ENCODE peak calls at places on chromosomes 2 and 18, in eight cellular contexts. One of them, this sample, is unnamed.

GRCh38 chr2:225157052-225157451 is 114.8 kb upstream of the DOCK10 start:
- DNase-seq in GM23338: no peak
- DNase-seq in PC-3: no peak
- DNase-seq in OCI-LY7: no peak
- DNase-seq in MM.1S: no peak
- DNase-seq in hepatocyte: no peak
- DNase-seq in GM23248: no peak
- DNase-seq in SK-N-SH: no peak
- DNase-seq in this sample: no peak

GRCh38 chr18:79545714-79546113 is 133.9 kb upstream of the CTDP1 start:
- DNase-seq in GM23338: no peak
- DNase-seq in PC-3: no peak
- DNase-seq in OCI-LY7: no peak
- DNase-seq in MM.1S: no peak
- DNase-seq in hepatocyte: no peak
- DNase-seq in GM23248: no peak
- DNase-seq in SK-N-SH: no peak
- DNase-seq in this sample: no peak

GRCh38 chr2:2636813-2637212 is 305.7 kb upstream of the MYT1L start:
- DNase-seq in GM23338: no peak
- DNase-seq in PC-3: no peak
- DNase-seq in OCI-LY7: no peak
- DNase-seq in MM.1S: no peak
- DNase-seq in hepatocyte: no peak
- DNase-seq in GM23248: no peak
- DNase-seq in SK-N-SH: no peak
- DNase-seq in this sample: no peak

GRCh38 chr2:3289526-3289925 is 88.1 kb downstream of the EIPR1 start:
- DNase-seq in GM23338: no peak
- DNase-seq in PC-3: no peak
- DNase-seq in OCI-LY7: no peak
- DNase-seq in MM.1S: no peak
- DNase-seq in hepatocyte: no peak
- DNase-seq in GM23248: no peak
- DNase-seq in SK-N-SH: peak; percentile 25
- DNase-seq in this sample: no peak

GRCh38 chr2:54757496-54757895 is 34.0 kb downstream of the EML6 start:
- DNase-seq in GM23338: peak; percentile 54
- DNase-seq in PC-3: peak; percentile 51
- DNase-seq in OCI-LY7: peak; percentile 78
- DNase-seq in MM.1S: peak; percentile 29
- DNase-seq in hepatocyte: peak; percentile 34
- DNase-seq in GM23248: peak; percentile 62
- DNase-seq in SK-N-SH: no peak
- DNase-seq in this sample: no peak

GRCh38 chr2:128469203-128469602 is 150.5 kb upstream of the HS6ST1 start:
- DNase-seq in GM23338: no peak
- DNase-seq in PC-3: peak; percentile 12
- DNase-seq in OCI-LY7: peak; percentile 26
- DNase-seq in MM.1S: no peak
- DNase-seq in hepatocyte: no peak
- DNase-seq in GM23248: no peak
- DNase-seq in SK-N-SH: no peak
- DNase-seq in this sample: peak; percentile 4

GRCh38 chr2:144320491-144320890 is 199.4 kb downstream of the ZEB2 start:
- DNase-seq in GM23338: no peak
- DNase-seq in PC-3: peak; percentile 78
- DNase-seq in OCI-LY7: peak; percentile 49
- DNase-seq in MM.1S: no peak
- DNase-seq in hepatocyte: no peak
- DNase-seq in GM23248: peak; percentile 79
- DNase-seq in SK-N-SH: no peak
- DNase-seq in this sample: no peak

GRCh38 chr2:130967020-130967495 is 126.2 kb downstream of the FAM168B start:
- DNase-seq in GM23338: peak; percentile 17
- DNase-seq in PC-3: no peak
- DNase-seq in OCI-LY7: no peak
- DNase-seq in MM.1S: no peak
- DNase-seq in hepatocyte: no peak
- DNase-seq in GM23248: no peak
- DNase-seq in SK-N-SH: no peak
- DNase-seq in this sample: no peak

GRCh38 chr18:47983055-47983454 is 52.6 kb upstream of the SMAD2 start:
- DNase-seq in GM23338: no peak
- DNase-seq in PC-3: no peak
- DNase-seq in OCI-LY7: no peak
- DNase-seq in MM.1S: no peak
- DNase-seq in hepatocyte: no peak
- DNase-seq in GM23248: no peak
- DNase-seq in SK-N-SH: no peak
- DNase-seq in this sample: no peak

GRCh38 chr2:134206573-134206972 is 47.3 kb upstream of the MGAT5 start:
- DNase-seq in GM23338: no peak
- DNase-seq in PC-3: peak; percentile 30
- DNase-seq in OCI-LY7: no peak
- DNase-seq in MM.1S: no peak
- DNase-seq in hepatocyte: no peak
- DNase-seq in GM23248: peak; percentile 78
- DNase-seq in SK-N-SH: no peak
- DNase-seq in this sample: no peak

GRCh38 chr18:50586710-50587109 is 26.8 kb downstream of the MAPK4 start:
- DNase-seq in GM23338: no peak
- DNase-seq in PC-3: no peak
- DNase-seq in OCI-LY7: no peak
- DNase-seq in MM.1S: no peak
- DNase-seq in hepatocyte: no peak
- DNase-seq in GM23248: no peak
- DNase-seq in SK-N-SH: peak; percentile 43
- DNase-seq in this sample: no peak

GRCh38 chr2:133581027-133581760 is 12.9 kb upstream of the NCKAP5 start:
- DNase-seq in GM23338: peak; percentile 37
- DNase-seq in PC-3: peak; percentile 18
- DNase-seq in OCI-LY7: no peak
- DNase-seq in MM.1S: no peak
- DNase-seq in hepatocyte: no peak
- DNase-seq in GM23248: peak; percentile 18
- DNase-seq in SK-N-SH: no peak
- DNase-seq in this sample: no peak

GRCh38 chr18:37235583-37235982 is 330.0 kb downstream of the CELF4 start:
- DNase-seq in GM23338: no peak
- DNase-seq in PC-3: no peak
- DNase-seq in OCI-LY7: no peak
- DNase-seq in MM.1S: no peak
- DNase-seq in hepatocyte: no peak
- DNase-seq in GM23248: no peak
- DNase-seq in SK-N-SH: no peak
- DNase-seq in this sample: no peak

DNA sequence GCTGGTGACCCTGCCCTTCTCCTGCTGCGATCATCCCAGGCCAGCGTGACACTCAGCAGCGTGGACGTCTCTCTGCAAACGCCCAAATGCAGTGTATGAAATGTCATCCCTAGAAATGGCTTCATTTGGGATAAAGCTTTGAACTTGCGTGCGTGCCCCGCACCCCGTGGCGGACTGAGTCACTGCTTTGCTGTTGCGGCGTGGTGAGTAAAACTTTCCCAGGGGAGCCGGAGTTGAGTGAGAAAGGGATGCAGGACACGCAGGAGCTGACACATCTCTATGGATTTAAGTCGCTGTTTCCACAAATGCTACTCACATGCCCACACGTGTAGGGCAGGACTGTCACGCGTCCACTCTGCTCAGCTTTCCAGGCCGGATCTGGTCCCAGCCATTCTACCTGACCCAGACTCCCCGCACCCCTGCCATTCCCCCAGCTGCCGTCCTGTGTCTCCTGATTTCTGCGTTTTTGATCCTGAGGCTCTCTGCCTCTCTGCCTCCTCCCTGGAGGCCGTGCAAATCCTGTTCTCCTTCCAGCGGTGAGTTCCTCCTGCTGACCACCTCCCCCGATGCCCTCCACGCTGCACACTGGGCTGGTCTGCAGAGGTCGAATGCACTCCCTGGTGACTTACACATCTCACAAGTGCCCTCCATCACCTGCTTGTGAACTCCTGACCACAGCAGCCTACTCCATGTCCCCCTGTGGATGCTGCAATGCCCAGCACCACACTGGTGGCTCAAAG is 88.9 kb downstream of the MBP start:
- DNase-seq in GM23338: no peak
- DNase-seq in PC-3: no peak
- DNase-seq in OCI-LY7: no peak
- DNase-seq in MM.1S: no peak
- DNase-seq in hepatocyte: no peak
- DNase-seq in GM23248: no peak
- DNase-seq in SK-N-SH: no peak
- DNase-seq in this sample: no peak
- TF ChIP-seq EZH2phosphoT487 in GM23338: no peak
- TF ChIP-seq EZH2phosphoT487 in PC-3: no peak
- TF ChIP-seq EZH2phosphoT487 in OCI-LY7: no peak
- TF ChIP-seq EZH2phosphoT487 in MM.1S: no peak
- TF ChIP-seq EZH2phosphoT487 in hepatocyte: no peak
- TF ChIP-seq EZH2phosphoT487 in GM23248: no peak
- TF ChIP-seq EZH2phosphoT487 in SK-N-SH: no peak
- TF ChIP-seq EZH2phosphoT487 in this sample: no peak

GRCh38 chr2:205739618-205740017 is 57.3 kb downstream of the NRP2 start:
- DNase-seq in GM23338: no peak
- DNase-seq in PC-3: no peak
- DNase-seq in OCI-LY7: no peak
- DNase-seq in MM.1S: no peak
- DNase-seq in hepatocyte: no peak
- DNase-seq in GM23248: no peak
- DNase-seq in SK-N-SH: peak; percentile 59
- DNase-seq in this sample: no peak
- H3K9me2 ChIP-seq in GM23338: no peaks in the 10 kb centered on the region
- H3K9me2 ChIP-seq in PC-3: no peaks in the 10 kb centered on the region
- H3K9me2 ChIP-seq in OCI-LY7: no peaks in the 10 kb centered on the region
- H3K9me2 ChIP-seq in MM.1S: no peaks in the 10 kb centered on the region
- H3K9me2 ChIP-seq in hepatocyte: no peaks in the 10 kb centered on the region
- H3K9me2 ChIP-seq in GM23248: no peaks in the 10 kb centered on the region
- H3K9me2 ChIP-seq in SK-N-SH: no peaks in the 10 kb centered on the region
- H3K9me2 ChIP-seq in this sample: no peaks in the 10 kb centered on the region

GRCh38 chr2:240615409-240615808 is 9.9 kb upstream of the GPR35 start:
- DNase-seq in GM23338: no peak
- DNase-seq in PC-3: no peak
- DNase-seq in OCI-LY7: no peak
- DNase-seq in MM.1S: no peak
- DNase-seq in hepatocyte: no peak
- DNase-seq in GM23248: no peak
- DNase-seq in SK-N-SH: no peak
- DNase-seq in this sample: no peak

GRCh38 chr2:240615830-240616547 is 9.3 kb upstream of the GPR35 start:
- DNase-seq in GM23338: no peak
- DNase-seq in PC-3: no peak
- DNase-seq in OCI-LY7: no peak
- DNase-seq in MM.1S: no peak
- DNase-seq in hepatocyte: no peak
- DNase-seq in GM23248: no peak
- DNase-seq in SK-N-SH: peak; percentile 59
- DNase-seq in this sample: no peak

GRCh38 chr2:240613781-240614180 is 11.5 kb upstream of the GPR35 start:
- DNase-seq in GM23338: no peak
- DNase-seq in PC-3: no peak
- DNase-seq in OCI-LY7: no peak
- DNase-seq in MM.1S: no peak
- DNase-seq in hepatocyte: no peak
- DNase-seq in GM23248: no peak
- DNase-seq in SK-N-SH: no peak
- DNase-seq in this sample: no peak

GRCh38 chr2:240611601-240612210 is 13.6 kb upstream of the GPR35 start:
- DNase-seq in GM23338: no peak
- DNase-seq in PC-3: no peak
- DNase-seq in OCI-LY7: no peak
- DNase-seq in MM.1S: no peak
- DNase-seq in hepatocyte: no peak
- DNase-seq in GM23248: no peak
- DNase-seq in SK-N-SH: no peak
- DNase-seq in this sample: no peak

GRCh38 chr2:240614391-240614790 is 10.9 kb upstream of the GPR35 start:
- DNase-seq in GM23338: no peak
- DNase-seq in PC-3: no peak
- DNase-seq in OCI-LY7: no peak
- DNase-seq in MM.1S: no peak
- DNase-seq in hepatocyte: no peak
- DNase-seq in GM23248: no peak
- DNase-seq in SK-N-SH: no peak
- DNase-seq in this sample: no peak
- TF ChIP-seq EZH2phosphoT487 in GM23338: no peak
- TF ChIP-seq EZH2phosphoT487 in PC-3: no peak
- TF ChIP-seq EZH2phosphoT487 in OCI-LY7: no peak
- TF ChIP-seq EZH2phosphoT487 in MM.1S: no peak
- TF ChIP-seq EZH2phosphoT487 in hepatocyte: no peak
- TF ChIP-seq EZH2phosphoT487 in GM23248: no peak
- TF ChIP-seq EZH2phosphoT487 in SK-N-SH: no peak
- TF ChIP-seq EZH2phosphoT487 in this sample: no peak

GRCh38 chr2:241128266-241128665 is 21.0 kb downstream of the PASK start:
- DNase-seq in GM23338: no peak
- DNase-seq in PC-3: no peak
- DNase-seq in OCI-LY7: no peak
- DNase-seq in MM.1S: no peak
- DNase-seq in hepatocyte: no peak
- DNase-seq in GM23248: no peak
- DNase-seq in SK-N-SH: no peak
- DNase-seq in this sample: no peak

GRCh38 chr2:241126201-241126611 is 23.1 kb downstream of the PASK start:
- DNase-seq in GM23338: no peak
- DNase-seq in PC-3: no peak
- DNase-seq in OCI-LY7: no peak
- DNase-seq in MM.1S: no peak
- DNase-seq in hepatocyte: no peak
- DNase-seq in GM23248: no peak
- DNase-seq in SK-N-SH: no peak
- DNase-seq in this sample: no peak

GRCh38 chr2:241129086-241129871 is 20.0 kb downstream of the PASK start:
- DNase-seq in GM23338: no peak
- DNase-seq in PC-3: no peak
- DNase-seq in OCI-LY7: no peak
- DNase-seq in MM.1S: no peak
- DNase-seq in hepatocyte: no peak
- DNase-seq in GM23248: no peak
- DNase-seq in SK-N-SH: no peak
- DNase-seq in this sample: no peak

GRCh38 chr2:241125626-241126025 is 23.5 kb upstream of the MTERF4 start:
- DNase-seq in GM23338: no peak
- DNase-seq in PC-3: no peak
- DNase-seq in OCI-LY7: no peak
- DNase-seq in MM.1S: no peak
- DNase-seq in hepatocyte: no peak
- DNase-seq in GM23248: no peak
- DNase-seq in SK-N-SH: no peak
- DNase-seq in this sample: no peak

DNA sequence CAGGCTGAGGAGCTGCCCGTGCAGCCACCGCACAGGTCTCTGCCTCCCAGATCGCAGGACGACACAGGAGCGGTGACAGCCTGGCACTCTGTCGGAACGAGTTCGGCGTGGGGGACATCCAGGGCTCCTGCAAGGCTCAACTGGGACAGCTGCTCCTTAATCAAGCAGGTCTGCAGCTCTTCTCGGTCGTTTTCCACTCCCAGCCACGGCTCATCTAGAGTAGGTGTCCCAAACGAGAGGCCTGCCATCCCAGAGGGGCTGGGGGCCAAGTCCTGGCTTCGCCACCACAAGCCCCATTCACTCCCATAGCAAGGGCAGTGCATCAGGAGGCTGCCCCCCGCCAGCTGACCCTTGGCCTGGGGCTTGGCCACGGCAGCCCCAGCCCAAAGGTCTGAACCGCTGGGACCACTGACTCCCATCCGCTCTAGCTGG is 22.5 kb downstream of the PASK start:
- DNase-seq in GM23338: no peak
- DNase-seq in PC-3: no peak
- DNase-seq in OCI-LY7: no peak
- DNase-seq in MM.1S: no peak
- DNase-seq in hepatocyte: no peak
- DNase-seq in GM23248: no peak
- DNase-seq in SK-N-SH: no peak
- DNase-seq in this sample: no peak
- H3K9me2 ChIP-seq in GM23338: no peaks in the 10 kb centered on the region
- H3K9me2 ChIP-seq in PC-3: no peaks in the 10 kb centered on the region
- H3K9me2 ChIP-seq in OCI-LY7: no peaks in the 10 kb centered on the region
- H3K9me2 ChIP-seq in MM.1S: no peaks in the 10 kb centered on the region
- H3K9me2 ChIP-seq in hepatocyte: no peaks in the 10 kb centered on the region
- H3K9me2 ChIP-seq in GM23248: no peaks in the 10 kb centered on the region
- H3K9me2 ChIP-seq in SK-N-SH: no peaks in the 10 kb centered on the region
- H3K9me2 ChIP-seq in this sample: no peaks in the 10 kb centered on the region